ENCODE peak calls at places on chromosomes 7 and 10, in five cellular contexts. R is left ventricle myocardium inferior, E is aorta, J is Caco-2, M is OCI-LY7. B is an unnamed sample.
A peak's percentile ranks its signal among the peaks of the same experiment; 100 is the strongest.

GRCh38 chr7:24881622-24882021 is 98.4 kb downstream of the OSBPL3 start:
- DNase-seq in R (no peak), E (no peak), J (peak; percentile 53), M (no peak), B (no peak)

GRCh38 chr10:52004342-52004949 is 305.1 kb upstream of the CSTF2T start:
- DNase-seq in R (no peak), E (no peak), J (peak; percentile 62), M (peak; percentile 22), B (no peak)

GRCh38 chr10:114359953-114360345 is 44.4 kb downstream of the AFAP1L2 start:
- DNase-seq in R (no peak), E (no peak), J (no peak), M (no peak), B (no peak)

GRCh38 chr7:152706465-152706864 is 30.5 kb upstream of the XRCC2 start:
- DNase-seq in R (no peak), E (no peak), J (no peak), M (no peak), B (no peak)

GRCh38 chr7:127922661-127923060 is 108.6 kb downstream of the LRRC4 start:
- DNase-seq in R (no peak), E (no peak), J (no peak), M (no peak), B (no peak)

GRCh38 chr7:5792268-5792667 is 10.8 kb upstream of the RNF216 start:
- DNase-seq in R (no peak), E (no peak), J (no peak), M (no peak), B (no peak)

GRCh38 chr7:141649865-141650499 is 52.0 kb downstream of the DENND11 start:
- DNase-seq in R (no peak), E (peak; percentile 74), J (peak; percentile 67), M (peak; percentile 41), B (no peak)

GRCh38 chr10:132052124-132052523 is 13.6 kb upstream of the JAKMIP3 start:
- DNase-seq in R (no peak), E (no peak), J (no peak), M (no peak), B (no peak)

GRCh38 chr7:74051193-74051592 is 23.2 kb downstream of the ELN start:
- DNase-seq in R (no peak), E (peak; percentile 59), J (no peak), M (no peak), B (no peak)

GRCh38 chr7:99021941-99022560 is 121.9 kb downstream of the SMURF1 start:
- DNase-seq in R (no peak), E (no peak), J (no peak), M (no peak), B (no peak)

GRCh38 chr10:88082806-88083596 is 219.6 kb downstream of the PTEN start:
- DNase-seq in R (no peak), E (no peak), J (no peak), M (peak; percentile 84), B (no peak)

GRCh38 chr10:9634466-9634865 is 1383.2 kb upstream of the CELF2 start:
- DNase-seq in R (no peak), E (no peak), J (no peak), M (no peak), B (no peak)

GRCh38 chr10:49307921-49308320 is 9.0 kb downstream of the C10orf71 start:
- DNase-seq in R (no peak), E (no peak), J (no peak), M (no peak), B (no peak)

GRCh38 chr7:22443370-22444180 is 56.4 kb downstream of the STEAP1B start:
- DNase-seq in R (no peak), E (no peak), J (no peak), M (no peak), B (no peak)

GRCh38 chr10:17166699-17167098 is 34.8 kb downstream of the TRDMT1 start:
- DNase-seq in R (no peak), E (no peak), J (no peak), M (no peak), B (no peak)

GRCh38 chr7:13016633-13017324 is 329.3 kb downstream of the ARL4A start:
- DNase-seq in R (no peak), E (no peak), J (peak; percentile 37), M (no peak), B (no peak)
- H3K4me1 ChIP-seq in R (peaks cover 7% of the 10 kb centered on the region), E (no peaks in the 10 kb centered on the region), J (peaks cover 70% of the 10 kb centered on the region), M (no peaks in the 10 kb centered on the region), B (no peaks in the 10 kb centered on the region)

GRCh38 chr10:97494863-97495506 is 3.2 kb downstream of the MMS19 start:
- DNase-seq in R (no peak), E (no peak), J (peak; percentile 35), M (peak; percentile 52), B (no peak)
- H3K4me3 ChIP-seq in R (peak overlapping the region; percentile 18), E (no peak overlapping the region), J (no peak overlapping the region), M (peak overlapping the region; percentile 20), B (no peak overlapping the region)

DNA sequence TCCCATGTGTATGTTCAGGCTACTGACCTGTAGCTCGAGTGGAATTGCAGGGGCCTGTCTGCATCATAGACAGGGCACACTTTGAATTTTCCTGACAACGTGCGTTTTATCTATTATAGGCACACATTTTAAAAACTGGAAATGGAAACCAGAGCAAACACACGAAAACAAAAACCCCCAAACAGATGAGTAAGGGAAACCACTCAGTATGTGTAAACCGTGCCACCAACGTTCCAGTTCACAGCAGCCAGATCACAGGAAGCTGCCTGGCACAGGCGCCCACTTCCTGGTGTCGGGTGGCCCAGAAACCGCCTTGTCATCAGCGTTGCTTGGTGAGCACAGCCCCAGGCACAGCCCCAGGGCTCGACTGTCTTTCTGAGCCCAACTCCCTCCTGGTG is 34.5 kb upstream of the DNAJB6 start:
- DNase-seq in R (peak; percentile 55), E (peak; percentile 81), J (no peak), M (peak; percentile 63), B (peak; percentile 68)
- H3K4me1 ChIP-seq in R (no peaks in the 10 kb centered on the region), E (no peaks in the 10 kb centered on the region), J (no peaks in the 10 kb centered on the region), M (peaks cover 22% of the 10 kb centered on the region), B (peaks cover 19% of the 10 kb centered on the region)

GRCh38 chr10:78769526-78769925 is 299.2 kb upstream of the ZMIZ1 start:
- DNase-seq in R (no peak), E (no peak), J (no peak), M (no peak), B (no peak)
- H3K4me3 ChIP-seq in R (no peak overlapping the region), E (no peak overlapping the region), J (no peak overlapping the region), M (no peak overlapping the region), B (no peak overlapping the region)

GRCh38 chr10:112950714-112951348 is 784 bp downstream of the TCF7L2 start:
- DNase-seq in R (peak; percentile 23), E (peak; percentile 79), J (peak; percentile 48), M (peak; percentile 52), B (no peak)
- H3K4me1 ChIP-seq in R (peaks cover 64% of the 10 kb centered on the region), E (peaks cover 7% of the 10 kb centered on the region), J (peaks cover 46% of the 10 kb centered on the region), M (peaks cover 16% of the 10 kb centered on the region), B (peaks cover 8% of the 10 kb centered on the region)

GRCh38 chr10:80458638-80459037 is 4.5 kb downstream of the TSPAN14 start:
- DNase-seq in R (no peak), E (peak; percentile 31), J (no peak), M (no peak), B (no peak)
- H3K4me3 ChIP-seq in R (peak overlapping the region; percentile 99), E (no peak overlapping the region), J (no peak overlapping the region), M (no peak overlapping the region), B (peak overlapping the region; percentile 51)

GRCh38 chr7:116802784-116803183 is 59.6 kb upstream of the CAPZA2 start:
- DNase-seq in R (no peak), E (no peak), J (peak; percentile 43), M (peak; percentile 39), B (no peak)
- H3K4me1 ChIP-seq in R (peaks cover 19% of the 10 kb centered on the region), E (no peaks in the 10 kb centered on the region), J (peaks cover 72% of the 10 kb centered on the region), M (no peaks in the 10 kb centered on the region), B (no peaks in the 10 kb centered on the region)

B was measured in CD8-positive, alpha-beta T cell.